ENCODE peak calls at places on chromosome 19, in six cellular contexts. U, T, E, V, K and F are unnamed samples.

GRCh38 chr19:5397804-5398692 is 57.2 kb upstream of the ZNRF4 start:
- DNase-seq in U (peak), T (peak), K (no peak), E (peak), V (no peak), F (no peak)

GRCh38 chr19:58218899-58219298 is 9.8 kb upstream of the ZNF544 start:
- DNase-seq in U (peak), K (no peak), V (no peak), T (peak), E (peak), F (no peak)

GRCh38 chr19:49301165-49301865 is 23.7 kb downstream of the SLC6A16 start:
- DNase-seq in U (peak), K (peak), V (peak), E (peak), T (peak), F (peak)

GRCh38 chr19:7913652-7914051 is 978 bp upstream of the TGFBR3L start:
- DNase-seq in E (no peak), U (no peak), V (no peak), T (no peak), K (no peak), F (no peak)

GRCh38 chr19:3725640-3726310 is 17.6 kb downstream of the TJP3 start:
- DNase-seq in K (no peak), T (no peak), E (peak), U (peak), V (no peak), F (no peak)

GRCh38 chr19:35303357-35303915 is 11.5 kb downstream of the MAG start:
- DNase-seq in U (no peak), V (no peak), T (no peak), K (no peak), E (no peak), F (no peak)

GRCh38 chr19:1672038-1672768 is 19.8 kb upstream of the TCF3 start:
- DNase-seq in T (peak), K (no peak), U (peak), V (peak), E (peak), F (peak)

GRCh38 chr19:4914736-4915501 is 5.6 kb downstream of the UHRF1 start:
- DNase-seq in V (no peak), U (peak), E (no peak), T (peak), K (peak), F (peak)

GRCh38 chr19:43731854-43732253 is 16.0 kb downstream of the IRGC start:
- DNase-seq in T (no peak), U (no peak), K (no peak), E (no peak), V (no peak), F (no peak)

GRCh38 chr19:47049307-47049700 is 880 bp upstream of the TMEM160 start:
- DNase-seq in T (no peak), K (no peak), V (no peak), E (peak), U (peak), F (no peak)

GRCh38 chr19:53649746-53650593 is 18.2 kb downstream of the DPRX start:
- DNase-seq in V (no peak), U (no peak), K (no peak), T (no peak), E (no peak), F (no peak)

GRCh38 chr19:40690050-40690698 is at the start of gene NUMBL:
- DNase-seq in E (no peak), K (no peak), U (no peak), T (peak), V (no peak), F (no peak)

GRCh38 chr19:8487137-8487851 is 15.1 kb downstream of the PRAM1 start:
- DNase-seq in T (peak), K (peak), V (no peak), E (no peak), U (no peak), F (peak)

GRCh38 chr19:5131031-5131865 is 162.3 kb downstream of the KDM4B start:
- DNase-seq in E (no peak), T (peak), K (no peak), U (no peak), V (no peak), F (no peak)

GRCh38 chr19:35518313-35518712 is 4.9 kb upstream of the DMKN start:
- DNase-seq in V (no peak), U (peak), E (no peak), T (no peak), K (no peak), F (no peak)

GRCh38 chr19:2922987-2923386 is 21.8 kb downstream of the ZNF77 start:
- DNase-seq in T (no peak), E (peak), U (peak), K (no peak), V (no peak), F (no peak)

GRCh38 chr19:16078759-16079707 is 2.7 kb downstream of the TPM4 start:
- DNase-seq in T (peak), V (peak), E (peak), U (peak), K (peak), F (peak)

GRCh38 chr19:9128171-9128570 is 1.4 kb upstream of the OR7G3 start:
- DNase-seq in U (peak), V (no peak), T (no peak), E (no peak), K (no peak), F (no peak)

GRCh38 chr19:30402790-30403189 is 30.6 kb downstream of the ZNF536 start:
- DNase-seq in E (peak), V (no peak), T (no peak), K (no peak), U (no peak), F (no peak)

GRCh38 chr19:56947206-56947605 is 106.7 kb upstream of the PEG3 start:
- DNase-seq in K (no peak), T (no peak), U (no peak), V (no peak), E (no peak), F (no peak)

GRCh38 chr19:36067681-36068080 is 13.0 kb downstream of the WDR62 start:
- DNase-seq in K (no peak), T (no peak), E (no peak), U (no peak), V (no peak), F (no peak)

GRCh38 chr19:32406161-32407003 is 812 bp downstream of the DPY19L3 start:
- DNase-seq in T (no peak), U (peak), E (peak), K (no peak), V (no peak), F (no peak)

GRCh38 chr19:41882568-41883462 is at the start of gene ARHGEF1:
- DNase-seq in E (peak), V (no peak), U (peak), T (peak), K (no peak), F (peak)

GRCh38 chr19:50258918-50259372 is 55.5 kb downstream of the MYH14 start:
- DNase-seq in V (no peak), U (no peak), T (peak), E (peak), K (no peak), F (no peak)

GRCh38 chr19:33394723-33395560 is 21.4 kb downstream of the CEBPG start:
- DNase-seq in U (no peak), V (no peak), E (no peak), K (no peak), T (no peak), F (no peak)